ENCODE peak calls at places on chromosomes 6 and 20, in four cellular contexts. W, F, B and N are unnamed samples.

GRCh38 chr6:159726196-159726917 is 949 bp upstream of the WTAP start:
- DNase-seq in F (no peak), B (no peak), W (no peak), N (no peak)

GRCh38 chr6:14035448-14035847 is 82.1 kb upstream of the CD83 start:
- DNase-seq in B (no peak), F (no peak), W (no peak), N (peak)

GRCh38 chr20:58407201-58407873 is 18.3 kb downstream of the VAPB start:
- DNase-seq in F (no peak), W (no peak), B (no peak), N (no peak)

GRCh38 chr6:146894624-146895023 is 295.9 kb downstream of the ADGB start:
- DNase-seq in F (no peak), W (no peak), B (no peak), N (no peak)

GRCh38 chr6:4599924-4600323 is 176.3 kb upstream of the CDYL start:
- DNase-seq in F (no peak), W (no peak), B (no peak), N (no peak)

GRCh38 chr6:136719280-136720044 is 72.8 kb downstream of the MAP3K5 start:
- DNase-seq in F (no peak), W (no peak), B (no peak), N (no peak)

GRCh38 chr6:143973097-143973979 is 34.7 kb downstream of the PLAGL1 start:
- DNase-seq in W (no peak), B (no peak), F (no peak), N (no peak)

GRCh38 chr6:149614352-149614751 is 34.2 kb downstream of the KATNA1 start:
- DNase-seq in W (no peak), B (no peak), F (no peak), N (no peak)

GRCh38 chr20:58577139-58577806 is 62.1 kb upstream of the APCDD1L start:
- DNase-seq in F (no peak), B (no peak), W (no peak), N (no peak)

GRCh38 chr6:22036267-22036666 is 260.6 kb downstream of the PRL start:
- DNase-seq in B (no peak), F (no peak), W (no peak), N (peak)

GRCh38 chr6:20969551-20969950 is 435.3 kb downstream of the CDKAL1 start:
- DNase-seq in B (no peak), W (no peak), F (no peak), N (no peak)

GRCh38 chr6:90080876-90081464 is 186.7 kb downstream of the GJA10 start:
- DNase-seq in F (no peak), B (no peak), W (no peak), N (no peak)

GRCh38 chr6:6176829-6177228 is 143.6 kb downstream of the F13A1 start:
- DNase-seq in W (no peak), B (no peak), F (no peak), N (no peak)

GRCh38 chr6:41965429-41966213 is 24.0 kb upstream of the CCND3 start:
- DNase-seq in B (no peak), F (no peak), W (peak), N (no peak)

GRCh38 chr20:19649041-19649440 is 109.0 kb upstream of the RIN2 start:
- DNase-seq in B (no peak), F (no peak), W (no peak), N (no peak)

GRCh38 chr6:35710241-35710847 is 21.6 kb upstream of the FKBP5 start:
- DNase-seq in W (peak), F (no peak), B (no peak), N (no peak)

GRCh38 chr6:1388927-1389790 is at the start of gene FOXF2:
- DNase-seq in W (no peak), B (no peak), F (no peak), N (no peak)

GRCh38 chr20:45946149-45946970 is 11.9 kb downstream of the PCIF1 start:
- DNase-seq in F (peak), B (peak), W (peak), N (no peak)

GRCh38 chr6:72865467-72865866 is 243.6 kb downstream of the KCNQ5 start:
- DNase-seq in B (no peak), W (no peak), F (no peak), N (no peak)

GRCh38 chr20:50335105-50335504 is 144.5 kb downstream of the CEBPB start:
- DNase-seq in W (no peak), F (no peak), B (peak), N (peak)

GRCh38 chr20:61919239-61919638 is 146.4 kb downstream of the TAF4 start:
- DNase-seq in B (no peak), W (no peak), F (no peak), N (no peak)

GRCh38 chr6:128079026-128079425 is 178.2 kb upstream of the THEMIS start:
- DNase-seq in W (no peak), B (no peak), F (no peak), N (no peak)

GRCh38 chr6:84773431-84774173 is 9.2 kb upstream of the TBX18 start:
- DNase-seq in B (peak), F (no peak), W (no peak), N (no peak)

GRCh38 chr6:3280866-3281465 is 22.2 kb downstream of the PSMG4 start:
- DNase-seq in W (peak), B (no peak), F (peak), N (no peak)

GRCh38 chr6:45423111-45423900 is 45.6 kb upstream of the SUPT3H start:
- DNase-seq in B (peak), F (peak), W (peak), N (peak)

GRCh38 chr20:46357030-46357514 is 48.8 kb upstream of the CDH22 start:
- DNase-seq in F (no peak), B (peak), W (no peak), N (peak)

GRCh38 chr20:38962898-38963484 is 847 bp downstream of the DHX35 start:
- DNase-seq in B (no peak), F (no peak), W (no peak), N (no peak)

DNA sequence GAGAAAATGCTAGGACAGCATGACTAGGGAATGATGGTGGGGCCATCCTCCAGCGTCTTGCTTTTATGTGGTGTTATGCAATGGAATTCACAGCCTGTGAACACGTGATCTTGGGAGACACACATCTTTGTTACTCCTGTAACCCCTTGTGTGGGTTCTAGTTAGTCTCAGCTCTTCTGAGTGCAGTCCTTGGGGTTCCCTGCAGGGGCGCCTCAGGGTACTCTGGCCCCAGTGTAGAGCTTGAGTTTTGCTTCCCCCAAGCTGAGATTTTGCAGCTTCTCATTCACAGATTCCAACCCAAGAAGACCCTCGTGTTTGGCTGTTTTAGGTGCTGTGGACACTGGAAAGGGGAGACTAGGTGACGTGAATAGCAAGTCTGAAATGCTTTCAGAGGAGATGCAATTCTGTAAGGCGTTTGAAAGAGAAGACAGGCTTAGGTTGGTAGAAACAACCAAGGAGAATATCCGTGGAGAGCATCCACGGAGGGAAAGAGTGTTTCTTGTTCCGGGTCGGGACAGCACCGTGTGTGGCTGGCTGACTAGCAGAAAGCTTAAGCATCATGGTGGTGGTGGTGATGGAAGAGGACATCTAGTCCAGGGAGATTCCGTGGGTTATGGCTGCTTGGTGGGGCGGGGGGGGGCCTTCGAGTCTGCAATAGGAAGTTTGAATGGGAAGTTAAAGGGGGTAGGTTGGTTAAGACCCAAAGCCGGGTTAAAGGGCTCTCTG is 30.1 kb downstream of the DUSP22 start:
- DNase-seq in W (no peak), B (no peak), F (peak), N (no peak)
- TF ChIP-seq CTCF in W (no peak), B (no peak), F (no peak), N (no peak)

GRCh38 chr6:132520953-132521352 is 8.0 kb upstream of the STX7 start:
- DNase-seq in F (no peak), B (no peak), W (no peak), N (no peak)
- H3K4me3 ChIP-seq in F (no peak), B (no peak), W (no peak), N (no peak)

GRCh38 chr6:154430494-154430919 is 73.9 kb upstream of the IPCEF1 start:
- DNase-seq in B (no peak), F (no peak), W (no peak), N (no peak)

GRCh38 chr6:154435400-154435945 is 75.0 kb downstream of the CNKSR3 start:
- DNase-seq in W (no peak), B (no peak), F (no peak), N (no peak)

GRCh38 chr6:154434662-154435061 is 75.8 kb downstream of the CNKSR3 start:
- DNase-seq in B (no peak), F (no peak), W (no peak), N (no peak)

GRCh38 chr6:154433477-154434241 is 76.8 kb downstream of the CNKSR3 start:
- DNase-seq in W (no peak), B (no peak), F (no peak), N (no peak)

DNA sequence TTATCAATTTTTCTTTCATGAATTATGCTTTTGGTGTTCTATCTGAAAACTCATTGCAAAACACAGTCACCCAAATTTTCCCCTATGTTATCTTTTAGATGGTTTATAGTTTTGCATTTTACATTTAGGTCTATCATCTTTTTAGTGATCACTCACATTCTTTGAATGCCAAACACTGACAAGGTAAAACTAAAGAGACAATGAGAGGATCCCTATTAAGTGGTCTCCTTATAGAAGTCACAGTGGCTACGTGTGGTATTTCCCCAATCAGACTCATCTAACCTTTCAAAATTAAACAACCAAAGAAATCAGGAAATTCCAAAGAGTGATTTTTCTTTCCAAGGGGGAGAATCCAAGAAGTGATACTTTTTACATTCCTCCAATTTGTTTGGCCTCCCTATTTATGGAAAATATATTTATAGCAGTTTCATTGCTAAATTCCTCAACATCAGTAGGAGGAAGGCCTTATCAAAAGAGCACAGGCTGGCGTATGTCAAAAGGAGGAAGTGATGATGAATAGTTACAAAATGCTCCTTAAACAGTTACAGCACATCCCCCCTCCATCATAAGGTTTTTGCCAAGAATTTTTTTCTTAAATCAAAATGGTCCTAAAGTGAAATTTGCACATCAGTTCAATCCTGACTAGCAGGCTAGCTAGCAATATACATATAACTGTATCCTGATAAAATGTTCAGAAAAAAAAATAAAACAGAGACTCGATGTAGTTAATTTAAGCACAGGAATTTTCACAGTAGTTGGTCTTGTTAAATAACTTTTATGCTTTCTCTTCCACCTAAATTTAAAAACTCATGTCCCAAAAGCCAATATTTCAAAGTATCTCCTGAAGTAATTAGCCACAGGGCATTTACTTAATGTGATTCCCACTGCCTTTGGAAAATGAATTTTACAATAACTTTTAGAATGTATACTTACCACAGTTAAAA is 76.2 kb upstream of the IPCEF1 start:
- DNase-seq in W (no peak), B (no peak), F (no peak), N (no peak)
- TF ChIP-seq POLR2A in W (no peak), B (no peak), F (no peak), N (no peak)

GRCh38 chr6:39614393-39614792 is 110.8 kb downstream of the KIF6 start:
- DNase-seq in F (no peak), W (no peak), B (no peak), N (no peak)
- TF ChIP-seq CTCF in F (no peak), W (no peak), B (no peak), N (no peak)

DNA sequence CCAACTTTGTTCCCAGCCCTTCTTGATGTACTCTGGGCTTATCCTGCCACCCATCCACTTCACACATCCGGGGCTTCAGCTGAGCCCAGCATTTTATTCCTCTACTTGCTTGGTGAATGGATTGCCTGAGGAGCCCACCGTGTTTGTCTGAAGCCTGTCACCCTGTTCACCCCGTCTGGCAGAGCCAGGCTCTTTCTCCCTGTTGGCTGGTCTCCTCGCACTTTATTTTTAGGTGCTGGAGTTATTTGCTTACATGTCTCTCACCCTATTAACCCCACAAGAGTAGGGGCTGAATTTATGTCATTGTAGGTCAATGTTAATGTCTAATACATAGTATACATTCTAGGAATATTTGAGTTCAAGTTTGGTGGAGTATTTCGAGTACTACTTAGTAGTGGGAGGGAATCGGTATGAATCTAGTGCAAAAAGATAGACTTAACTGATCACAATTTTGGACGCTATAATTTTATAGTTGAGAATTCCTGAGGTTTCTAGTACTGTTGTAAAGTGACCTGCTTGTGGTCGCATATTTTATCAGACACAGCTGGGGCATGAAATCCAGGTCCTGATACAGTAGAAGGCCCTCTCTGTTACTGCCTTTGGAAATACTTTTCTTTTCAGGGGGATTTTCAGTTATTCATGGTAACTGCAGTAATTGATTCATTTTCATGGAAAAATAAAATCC is 10.8 kb downstream of the JARID2 start:
- DNase-seq in F (no peak), W (no peak), B (peak), N (no peak)
- H3K4me3 ChIP-seq in F (no peak), W (no peak), B (no peak), N (no peak)

GRCh38 chr20:3167738-3168078 is 5.6 kb downstream of the LZTS3 start:
- DNase-seq in F (no peak), B (no peak), W (no peak), N (no peak)

GRCh38 chr20:3168829-3169590 is 4.3 kb downstream of the LZTS3 start:
- DNase-seq in W (no peak), F (no peak), B (no peak), N (no peak)

GRCh38 chr20:3166338-3166912 is 6.8 kb upstream of the FASTKD5 start:
- DNase-seq in W (no peak), F (no peak), B (no peak), N (no peak)

GRCh38 chr20:3166913-3167342 is 6.4 kb downstream of the LZTS3 start:
- DNase-seq in W (no peak), F (no peak), B (no peak), N (no peak)

DNA sequence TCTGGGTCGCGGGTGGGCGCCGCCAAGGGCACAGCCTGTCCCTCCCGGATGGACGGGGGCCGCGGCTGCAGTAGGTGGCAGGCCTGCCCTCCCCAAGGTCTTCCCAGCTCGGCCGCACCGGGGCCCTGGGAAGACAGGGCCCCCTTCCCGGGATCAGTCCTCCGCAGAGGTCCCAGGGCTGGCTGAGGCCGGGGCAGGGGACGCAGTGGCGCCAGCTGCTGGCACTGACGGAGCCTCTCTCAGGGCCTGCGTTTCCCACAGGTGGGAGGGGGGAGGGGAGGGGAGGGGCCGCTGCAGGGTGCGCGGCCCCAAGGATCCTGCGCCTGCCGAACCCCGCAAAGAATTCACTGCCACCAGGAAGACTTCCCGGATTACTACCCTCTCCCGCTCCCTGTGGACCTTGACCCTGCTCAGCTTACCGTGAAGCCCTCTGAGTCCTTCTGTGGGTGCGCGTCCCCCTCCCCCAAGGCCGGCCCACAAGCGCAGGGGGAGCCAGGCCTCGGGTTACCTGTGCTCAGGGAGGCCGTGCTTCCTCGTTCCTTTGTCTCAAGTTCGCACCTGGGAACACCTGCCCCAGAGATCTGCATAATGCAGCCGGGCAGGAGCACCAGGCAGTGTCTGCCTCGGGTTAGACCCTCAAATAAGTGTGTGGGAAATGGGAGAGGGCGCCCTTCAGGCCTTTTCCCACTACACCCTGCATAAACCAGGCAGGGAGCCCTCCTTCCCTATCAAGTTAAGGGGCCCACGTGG is 5.1 kb downstream of the LZTS3 start:
- DNase-seq in W (peak), B (no peak), F (peak), N (peak)
- TF ChIP-seq POLR2A in W (no peak), B (no peak), F (no peak), N (no peak)

GRCh38 chr20:47521059-47521808 is 19.5 kb downstream of the NCOA3 start:
- DNase-seq in F (no peak), B (no peak), W (no peak), N (no peak)
- TF ChIP-seq CTCF in F (no peak), B (no peak), W (no peak), N (no peak)

GRCh38 chr6:16137451-16137801 is 8.5 kb downstream of the MYLIP start:
- DNase-seq in F (no peak), W (no peak), B (no peak), N (no peak)

GRCh38 chr6:16136086-16136485 is 7.2 kb downstream of the MYLIP start:
- DNase-seq in B (no peak), W (no peak), F (no peak), N (no peak)

GRCh38 chr6:16135078-16135477 is 6.2 kb downstream of the MYLIP start:
- DNase-seq in B (no peak), W (no peak), F (no peak), N (peak)

GRCh38 chr6:16134430-16134829 is 5.5 kb downstream of the MYLIP start:
- DNase-seq in F (no peak), B (no peak), W (no peak), N (no peak)

GRCh38 chr6:16136536-16137450 is 7.9 kb downstream of the MYLIP start:
- DNase-seq in W (no peak), B (peak), F (no peak), N (peak)
- H3K4me3 ChIP-seq in W (no peak), B (no peak), F (no peak), N (no peak)

GRCh38 chr6:29559524-29560287 is at the start of gene UBD:
- DNase-seq in W (no peak), B (no peak), F (no peak), N (no peak)
- TF ChIP-seq POLR2A in W (no peak), B (no peak), F (no peak), N (no peak)

DNA sequence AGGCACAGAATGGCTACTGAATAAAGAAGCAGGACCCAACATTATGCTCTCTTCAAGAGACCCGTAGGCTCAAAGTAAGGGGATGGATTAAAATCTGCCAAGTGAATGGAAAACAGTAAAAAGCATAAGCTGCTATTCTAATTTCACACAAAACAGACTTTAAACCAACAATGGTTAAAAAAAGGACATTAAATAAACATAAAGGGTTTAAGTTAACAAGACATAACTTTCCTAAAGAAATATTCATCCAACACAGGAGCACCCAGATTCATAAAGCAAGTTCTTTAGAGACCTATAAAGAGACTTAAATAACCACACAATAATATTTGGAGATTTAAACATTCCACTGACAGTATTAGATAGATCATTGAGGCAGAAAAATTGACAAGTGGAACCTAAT is 624.5 kb downstream of the RFPL4B start:
- DNase-seq in F (no peak), B (no peak), W (no peak), N (no peak)
- TF ChIP-seq CTCF in F (no peak), B (no peak), W (no peak), N (no peak)